ENCODE peak calls at places on chromosomes 11 and 22, in seven cellular contexts. A is substantia nigra, G is body of pancreas, S is right lobe of liver, U is fibroblast of pulmonary artery, J is DMS153, D is nucleus accumbens. H is an unnamed sample.

GRCh38 chr11:120660024-120660565 is 148.5 kb downstream of the GRIK4 start:
- DNase-seq in J (no peak), D (no peak), G (peak; percentile 4), A (peak; percentile 11), U (peak; percentile 13), S (peak; percentile 55), H (peak; percentile 65)

GRCh38 chr22:49968313-49968830 is 7.8 kb downstream of the PIM3 start:
- DNase-seq in G (peak; percentile 6), A (no peak), S (peak; percentile 53), U (no peak), D (no peak), J (no peak), H (no peak)

GRCh38 chr11:130882138-130882551 is 34.1 kb downstream of the SNX19 start:
- DNase-seq in U (no peak), G (no peak), S (no peak), D (no peak), J (no peak), A (no peak), H (no peak)

GRCh38 chr22:38881464-38881871 is 9.5 kb upstream of the CBX6 start:
- DNase-seq in G (peak; percentile 75), S (peak; percentile 75), D (peak; percentile 26), U (peak; percentile 92), A (no peak), J (no peak), H (peak; percentile 54)

GRCh38 chr11:71080239-71081097 is 171.9 kb downstream of the SHANK2 start:
- DNase-seq in D (peak; percentile 49), G (peak; percentile 78), U (peak; percentile 56), S (peak; percentile 74), A (peak; percentile 55), J (peak; percentile 82), H (peak; percentile 92)

GRCh38 chr11:1924121-1924520 is 4.6 kb downstream of the TNNT3 start:
- DNase-seq in D (no peak), U (no peak), G (no peak), S (no peak), J (no peak), A (no peak), H (no peak)

GRCh38 chr11:124612045-124612444 is 817 bp downstream of the PANX3 start:
- DNase-seq in A (no peak), U (no peak), S (no peak), J (no peak), G (no peak), D (no peak), H (no peak)

GRCh38 chr11:4095509-4096230 is 1.1 kb downstream of the RRM1 start:
- DNase-seq in D (no peak), U (peak; percentile 66), G (no peak), A (no peak), S (no peak), J (no peak), H (no peak)

GRCh38 chr11:54558919-54559318 is 44.9 kb downstream of the OR4C46 start:
- DNase-seq in D (no peak), S (no peak), U (no peak), J (no peak), A (no peak), G (no peak), H (peak; percentile 13)

GRCh38 chr11:125165111-125165663 is 636 bp downstream of the PKNOX2 start:
- DNase-seq in U (peak; percentile 33), A (no peak), S (no peak), D (peak; percentile 52), G (peak; percentile 34), J (no peak), H (peak; percentile 26)

GRCh38 chr11:6568191-6568918 is 35.1 kb downstream of the RRP8 start:
- DNase-seq in G (peak; percentile 90), D (peak; percentile 60), U (peak; percentile 89), S (peak; percentile 88), J (no peak), A (peak; percentile 47), H (peak; percentile 85)

GRCh38 chr11:100759856-100760255 is 72.8 kb downstream of the ARHGAP42 start:
- DNase-seq in D (no peak), U (no peak), J (no peak), A (no peak), G (no peak), S (no peak), H (peak; percentile 46)

GRCh38 chr11:61645179-61645868 is 34.9 kb upstream of the DAGLA start:
- DNase-seq in J (no peak), U (no peak), S (no peak), G (no peak), A (no peak), D (no peak), H (no peak)

GRCh38 chr22:32603651-32604540 is 129.3 kb downstream of the FBXO7 start:
- DNase-seq in J (no peak), U (no peak), D (no peak), A (no peak), S (no peak), G (no peak), H (no peak)

GRCh38 chr22:32720924-32721323 is 80.6 kb upstream of the TIMP3 start:
- DNase-seq in U (peak; percentile 35), S (no peak), G (no peak), D (no peak), A (no peak), J (no peak), H (peak; percentile 18)

GRCh38 chr11:86003654-86004053 is 65.2 kb downstream of the PICALM start:
- DNase-seq in A (no peak), J (no peak), G (no peak), S (no peak), U (no peak), D (no peak), H (no peak)

GRCh38 chr11:29306527-29306926 is 710.3 kb downstream of the KCNA4 start:
- DNase-seq in S (no peak), G (no peak), D (no peak), A (no peak), U (peak; percentile 94), J (no peak), H (no peak)

GRCh38 chr11:73078631-73079030 is 63.5 kb downstream of the FCHSD2 start:
- DNase-seq in S (no peak), D (no peak), U (no peak), A (no peak), G (no peak), J (no peak), H (no peak)

GRCh38 chr11:94117197-94117574 is 11.5 kb upstream of the PANX1 start:
- DNase-seq in S (no peak), G (no peak), U (no peak), D (no peak), J (no peak), A (no peak), H (no peak)

GRCh38 chr22:30861688-30862552 is 106.7 kb downstream of the MORC2 start:
- DNase-seq in A (no peak), U (no peak), G (no peak), J (no peak), S (no peak), D (no peak), H (no peak)

GRCh38 chr22:50445071-50445879 is 29.6 kb downstream of the SBF1 start:
- DNase-seq in J (no peak), D (no peak), S (no peak), A (no peak), G (no peak), U (no peak), H (peak; percentile 28)

GRCh38 chr11:97742717-97743116 is 1278.0 kb upstream of the CNTN5 start:
- DNase-seq in S (no peak), G (no peak), J (no peak), A (no peak), D (no peak), U (peak; percentile 41), H (no peak)